ENCODE peak calls at places on chromosomes 1 and 21, in six cellular contexts. Z, F, I, E, A and S are unnamed samples.

GRCh38 chr1:28737245-28738137 is 751 bp downstream of the YTHDF2 start:
- DNase-seq in Z (peak), F (peak), I (peak), E (no peak), A (peak), S (no peak)

GRCh38 chr1:38815903-38816627 is 43.5 kb downstream of the RRAGC start:
- DNase-seq in Z (no peak), F (no peak), I (peak), E (no peak), A (no peak), S (peak)

GRCh38 chr1:153386500-153386901 is 4.4 kb downstream of the S100A8 start:
- DNase-seq in Z (peak), F (peak), I (no peak), E (no peak), A (peak), S (no peak)

GRCh38 chr1:116514708-116515525 is 55.9 kb downstream of the CD58 start:
- DNase-seq in Z (no peak), F (no peak), I (peak), E (no peak), A (no peak), S (peak)

GRCh38 chr1:187203257-187203656 is 374.5 kb downstream of the PLA2G4A start:
- DNase-seq in Z (no peak), F (peak), I (no peak), E (no peak), A (no peak), S (no peak)

GRCh38 chr1:74693473-74693872 is 19.9 kb upstream of the ERICH3 start:
- DNase-seq in Z (no peak), F (no peak), I (no peak), E (no peak), A (no peak), S (no peak)

GRCh38 chr1:208433086-208433485 is 188.9 kb upstream of the PLXNA2 start:
- DNase-seq in Z (no peak), F (no peak), I (no peak), E (no peak), A (no peak), S (no peak)

GRCh38 chr1:164296172-164296571 is 262.8 kb upstream of the PBX1 start:
- DNase-seq in Z (peak), F (no peak), I (no peak), E (no peak), A (no peak), S (no peak)

GRCh38 chr1:65425697-65426096 is 5.2 kb downstream of the LEPR start:
- DNase-seq in Z (no peak), F (peak), I (no peak), E (peak), A (peak), S (no peak)

GRCh38 chr1:248810727-248811513 is 14.8 kb downstream of the SH3BP5L start:
- DNase-seq in Z (no peak), F (peak), I (no peak), E (no peak), A (no peak), S (no peak)

GRCh38 chr1:27009601-27010197 is 3.0 kb downstream of the TENT5B start:
- DNase-seq in Z (peak), F (peak), I (no peak), E (no peak), A (peak), S (no peak)

GRCh38 chr1:211738709-211739301 is 63.4 kb upstream of the NEK2 start:
- DNase-seq in Z (no peak), F (peak), I (no peak), E (no peak), A (peak), S (no peak)

GRCh38 chr1:167563579-167564246 is 10.2 kb upstream of the CREG1 start:
- DNase-seq in Z (peak), F (no peak), I (no peak), E (no peak), A (no peak), S (no peak)

GRCh38 chr1:31712625-31713024 is 8.8 kb upstream of the COL16A1 start:
- DNase-seq in Z (peak), F (peak), I (no peak), E (no peak), A (peak), S (no peak)

GRCh38 chr1:64478594-64479248 is 8.8 kb downstream of the CACHD1 start:
- DNase-seq in Z (no peak), F (no peak), I (no peak), E (no peak), A (no peak), S (no peak)

GRCh38 chr1:63264161-63264560 is 58.2 kb upstream of the FOXD3 start:
- DNase-seq in Z (no peak), F (no peak), I (no peak), E (no peak), A (no peak), S (no peak)

GRCh38 chr1:12276225-12276624 is 46.4 kb downstream of the VPS13D start:
- DNase-seq in Z (no peak), F (peak), I (no peak), E (no peak), A (peak), S (no peak)

GRCh38 chr1:38777464-38777957 is 82.1 kb downstream of the RRAGC start:
- DNase-seq in Z (no peak), F (no peak), I (no peak), E (no peak), A (no peak), S (no peak)

GRCh38 chr1:231162970-231163830 is 1.3 kb downstream of the TRIM67 start:
- DNase-seq in Z (no peak), F (no peak), I (no peak), E (no peak), A (peak), S (no peak)

GRCh38 chr1:21924503-21925005 is 12.6 kb downstream of the HSPG2 start:
- DNase-seq in Z (peak), F (no peak), I (no peak), E (peak), A (no peak), S (no peak)

GRCh38 chr21:25556087-25556486 is 51.2 kb downstream of the MRPL39 start:
- DNase-seq in Z (no peak), F (no peak), I (no peak), E (no peak), A (no peak), S (no peak)

GRCh38 chr21:46052703-46053651 is 44.9 kb upstream of the COL6A2 start:
- DNase-seq in Z (no peak), F (peak), I (no peak), E (no peak), A (no peak), S (no peak)

GRCh38 chr1:202281316-202282016 is 60.3 kb downstream of the UBE2T start:
- DNase-seq in Z (no peak), F (no peak), I (no peak), E (no peak), A (no peak), S (no peak)

GRCh38 chr1:32773018-32773763 is 44.0 kb downstream of the YARS1 start:
- DNase-seq in Z (peak), F (peak), I (peak), E (peak), A (peak), S (peak)

GRCh38 chr1:56370513-56370912 is 208.8 kb downstream of the PLPP3 start:
- DNase-seq in Z (no peak), F (no peak), I (no peak), E (no peak), A (no peak), S (no peak)

GRCh38 chr1:62144238-62144831 is 50.3 kb upstream of the L1TD1 start:
- DNase-seq in Z (no peak), F (peak), I (no peak), E (no peak), A (peak), S (peak)

GRCh38 chr1:62962014-62962793 is 178.3 kb downstream of the ATG4C start:
- DNase-seq in Z (no peak), F (no peak), I (no peak), E (no peak), A (peak), S (no peak)